ENCODE peak calls at places on chromosomes 1 and 21, in six cellular contexts. D is mammary epithelial cell, G is uterus, M is left ventricle myocardium inferior, B is upper lobe of right lung, A is pancreas. E is an unnamed sample.

GRCh38 chr1:15616704-15617172 is 520 bp upstream of the DDI2 start:
- DNase-seq in D (no peak), M (no peak), B (no peak), A (no peak), G (peak; percentile 47), E (no peak)

GRCh38 chr1:220300442-220301121 is 28.3 kb upstream of the RAB3GAP2 start:
- DNase-seq in M (peak; percentile 67), B (peak; percentile 65), A (peak; percentile 38), G (peak; percentile 74), D (peak; percentile 76), E (peak; percentile 70)

GRCh38 chr1:67020765-67021164 is 33.2 kb downstream of the SLC35D1 start:
- DNase-seq in D (no peak), A (no peak), B (no peak), G (no peak), M (no peak), E (no peak)

GRCh38 chr1:175704621-175705020 is 38.8 kb downstream of the TNR start:
- DNase-seq in G (no peak), M (no peak), B (no peak), A (no peak), D (no peak), E (no peak)

GRCh38 chr1:72915581-72915980 is 633.2 kb upstream of the NEGR1 start:
- DNase-seq in D (no peak), A (no peak), B (no peak), G (no peak), M (no peak), E (no peak)

GRCh38 chr1:111924786-111925185 is 64.7 kb downstream of the KCND3 start:
- DNase-seq in D (no peak), G (no peak), B (no peak), A (no peak), M (no peak), E (no peak)

GRCh38 chr1:181117648-181118449 is 29.3 kb downstream of the IER5 start:
- DNase-seq in A (no peak), G (no peak), D (peak; percentile 96), M (no peak), B (peak; percentile 85), E (peak; percentile 94)

GRCh38 chr1:240854367-240854766 is 242.4 kb upstream of the GREM2 start:
- DNase-seq in D (no peak), B (no peak), M (no peak), G (no peak), A (no peak), E (peak; percentile 24)

GRCh38 chr1:201214461-201214860 is 23.8 kb downstream of the IGFN1 start:
- DNase-seq in B (no peak), G (no peak), A (no peak), M (no peak), D (no peak), E (no peak)

GRCh38 chr1:220748091-220748934 is at the start of gene MTARC2:
- DNase-seq in D (peak; percentile 62), M (peak; percentile 86), B (peak; percentile 90), G (peak; percentile 60), A (peak; percentile 87), E (peak; percentile 54)

GRCh38 chr21:41888749-41889376 is 9.7 kb upstream of the PRDM15 start:
- DNase-seq in D (no peak), A (no peak), B (no peak), M (no peak), G (no peak), E (no peak)

GRCh38 chr1:184210048-184210447 is 158.5 kb downstream of the TSEN15 start:
- DNase-seq in A (no peak), B (no peak), G (peak; percentile 53), M (no peak), D (no peak), E (no peak)

GRCh38 chr1:93959413-93959812 is 50.2 kb upstream of the GCLM start:
- DNase-seq in B (no peak), M (no peak), A (no peak), G (no peak), D (no peak), E (no peak)

GRCh38 chr1:65872258-65872657 is 79.6 kb downstream of the PDE4B start:
- DNase-seq in G (no peak), M (no peak), A (no peak), D (no peak), B (no peak), E (no peak)

GRCh38 chr1:1204998-1205768 is 1.2 kb downstream of the TNFRSF18 start:
- DNase-seq in D (no peak), G (no peak), A (no peak), M (peak; percentile 7), B (no peak), E (no peak)

GRCh38 chr1:44412591-44412990 is 7.5 kb downstream of the RNF220 start:
- DNase-seq in D (no peak), A (no peak), M (no peak), G (no peak), B (no peak), E (no peak)

GRCh38 chr21:44019568-44019958 is 7.5 kb downstream of the TRAPPC10 start:
- DNase-seq in A (no peak), B (no peak), G (no peak), D (no peak), M (no peak), E (no peak)

GRCh38 chr1:12078938-12079861 is 16.1 kb downstream of the TNFRSF8 start:
- DNase-seq in G (peak; percentile 27), M (no peak), B (no peak), D (no peak), A (no peak), E (peak; percentile 33)

GRCh38 chr1:226064168-226064815 is 1.8 kb downstream of the H3-3A start:
- DNase-seq in D (peak; percentile 39), G (no peak), A (no peak), B (no peak), M (no peak), E (no peak)

GRCh38 chr1:39940253-39940652 is 14.7 kb upstream of the MFSD2A start:
- DNase-seq in D (no peak), B (no peak), G (no peak), A (no peak), M (peak; percentile 31), E (no peak)

GRCh38 chr1:172775598-172776570 is 117.0 kb downstream of the FASLG start:
- DNase-seq in D (no peak), M (no peak), G (no peak), A (no peak), B (no peak), E (peak; percentile 20)

GRCh38 chr1:5639323-5639722 is 352.9 kb downstream of the NPHP4 start:
- DNase-seq in M (no peak), B (no peak), G (no peak), D (no peak), A (no peak), E (no peak)

GRCh38 chr1:221335161-221336101 is 406.5 kb downstream of the DUSP10 start:
- DNase-seq in A (peak; percentile 16), G (peak; percentile 59), B (no peak), D (peak; percentile 50), M (peak; percentile 18), E (no peak)

DNA sequence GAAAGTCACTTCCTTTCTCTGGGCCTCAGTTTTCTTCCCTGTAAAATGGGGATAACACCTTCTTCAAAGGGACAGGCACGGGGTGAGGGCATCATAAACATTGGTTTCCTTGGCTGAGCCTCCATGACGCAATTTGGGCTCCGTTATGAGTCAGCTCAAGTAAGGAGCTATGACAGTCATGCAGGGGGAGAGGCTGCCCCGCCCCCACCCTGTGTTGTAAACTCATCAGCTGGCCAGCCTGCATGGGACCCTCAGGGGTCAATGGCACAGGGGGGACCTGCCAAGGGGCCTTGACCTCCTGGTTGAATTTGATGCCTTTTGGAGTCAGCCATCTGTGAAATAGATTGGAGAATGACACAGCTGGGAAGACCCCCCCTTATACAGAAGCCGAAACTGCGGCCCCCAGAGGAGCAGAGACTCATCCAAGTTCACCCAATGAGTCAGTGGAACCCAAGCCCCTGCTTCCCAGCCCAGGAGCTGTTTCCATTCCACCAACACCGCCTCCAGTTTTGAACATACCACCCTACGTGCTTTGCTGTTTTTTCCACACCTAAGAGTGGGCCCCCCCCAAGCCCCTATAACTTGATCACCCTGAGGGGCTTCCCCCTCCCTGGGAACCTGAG is 36.8 kb upstream of the RUNX3 start:
- DNase-seq in G (no peak), B (no peak), M (no peak), A (no peak), D (peak; percentile 74), E (peak; percentile 69)
- H3K27ac ChIP-seq in G (no peak overlapping the region), B (no peak overlapping the region), M (no peak overlapping the region), A (no peak overlapping the region), D (no peak overlapping the region), E (no peak overlapping the region)

DNA sequence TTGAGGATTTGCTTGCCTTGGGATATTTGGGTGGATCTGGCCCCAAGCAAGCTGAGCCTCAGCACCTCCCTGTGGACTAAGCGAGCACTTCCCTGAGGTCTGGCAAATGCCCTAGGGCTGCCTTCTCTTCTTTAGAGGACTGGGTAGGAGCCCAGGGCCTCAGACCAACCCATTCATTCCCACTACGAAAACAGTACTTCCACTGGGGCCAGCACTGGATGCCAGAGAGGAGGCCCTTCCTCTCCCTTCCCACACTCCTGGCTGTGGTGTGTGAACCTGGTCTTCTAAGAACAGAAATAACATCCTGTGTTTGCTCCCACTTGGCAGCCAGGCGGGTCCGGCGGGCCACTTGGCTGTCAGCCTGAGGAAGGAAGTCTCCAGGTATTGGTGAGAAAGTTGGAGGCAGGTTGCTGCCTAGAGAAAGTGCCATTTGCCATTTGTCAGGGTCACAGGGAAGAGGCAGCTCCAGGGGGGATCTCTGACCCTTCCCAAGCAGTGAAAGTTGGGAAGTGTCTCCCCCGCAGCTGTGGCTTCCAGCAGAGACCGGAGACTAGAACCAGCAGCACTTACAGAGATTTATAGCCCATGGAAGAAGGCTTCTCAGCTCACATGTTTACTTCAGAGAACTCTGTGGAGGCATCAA is 323.5 kb downstream of the SIPA1L2 start:
- DNase-seq in M (peak; percentile 42), A (peak; percentile 26), B (peak; percentile 74), D (no peak), G (peak; percentile 30), E (no peak)
- TF ChIP-seq CTCF in M (peak; percentile 55), A (no peak), B (peak; percentile 26), D (peak; percentile 18), G (no peak), E (no peak)

DNA sequence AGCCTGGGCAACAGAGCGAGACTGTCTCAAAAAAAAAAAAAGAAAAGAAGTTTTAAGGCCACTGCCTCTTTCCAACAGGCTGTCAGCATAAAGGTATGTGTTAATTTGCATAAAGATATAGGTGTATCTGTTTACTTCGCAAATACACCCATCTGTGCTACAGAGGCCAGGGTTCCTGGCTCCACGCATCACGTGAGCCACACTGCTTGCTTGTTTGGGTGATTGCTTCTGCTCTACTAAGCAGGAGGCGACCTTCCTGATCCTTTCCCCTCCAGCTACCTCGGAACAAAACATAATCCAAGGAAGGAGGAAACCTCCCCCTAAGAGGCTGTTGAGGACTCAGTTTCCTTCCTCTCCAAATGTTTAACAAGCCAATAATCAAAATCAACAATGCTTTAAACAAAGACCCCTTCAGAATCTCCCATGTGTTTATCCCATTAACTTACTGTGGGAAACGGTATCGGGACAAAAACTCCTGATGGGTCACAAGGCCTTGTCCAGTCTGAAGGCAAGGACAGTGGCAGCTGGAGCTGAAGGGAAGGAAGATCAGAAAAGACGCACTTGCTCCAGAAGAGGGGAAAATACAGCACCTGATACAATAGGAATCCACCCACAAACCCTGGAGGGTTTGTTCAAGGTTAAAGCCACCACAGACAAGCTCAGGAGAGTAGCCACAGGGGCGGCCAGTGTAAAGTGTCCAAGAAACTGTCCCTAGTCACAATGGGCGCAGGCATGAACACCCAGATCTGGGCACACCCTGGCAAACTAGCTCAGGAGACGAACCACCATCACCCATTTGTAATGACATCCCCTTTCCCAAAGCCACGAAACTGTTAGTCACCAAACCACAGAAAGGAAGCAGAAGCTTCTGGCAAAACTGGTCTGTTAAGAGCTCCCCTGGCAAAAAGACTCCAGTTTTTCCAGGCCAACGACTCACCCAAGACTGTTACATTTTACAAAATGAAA is 17.2 kb downstream of the CTNNBIP1 start:
- DNase-seq in A (peak; percentile 30), B (no peak), G (no peak), M (no peak), D (peak; percentile 96), E (peak; percentile 77)
- H3K27ac ChIP-seq in A (peak overlapping the region; percentile 57), B (peak overlapping the region; percentile 73), G (peak overlapping the region; percentile 74), M (peak overlapping the region; percentile 88), D (peak overlapping the region; percentile 85), E (peak overlapping the region; percentile 99)

GRCh38 chr1:117842408-117843170 is 86.8 kb downstream of the GDAP2 start:
- DNase-seq in M (no peak), A (no peak), D (no peak), B (no peak), G (no peak), E (no peak)
- TF ChIP-seq CTCF in M (no peak), A (no peak), D (no peak), B (no peak), G (no peak), E (no peak)

E was measured in RWPE1.